ENCODE peak calls at places on chromosomes 16 and 17, in seven cellular contexts. One of them, this sample, is unnamed. For H3K4me1, the result is how much of the 10 kb centered on the place peaks cover.

GRCh38 chr16:7351572-7351971 is 18.9 kb downstream of the RBFOX1 start:
- DNase-seq in ovary: no peak
- DNase-seq in HCT116: no peak
- DNase-seq in A673: no peak
- DNase-seq in psoas muscle: no peak
- DNase-seq in gastrocnemius medialis: peak
- DNase-seq in neural progenitor cell: no peak
- DNase-seq in this sample: no peak

GRCh38 chr17:70173646-70174045 is 4.3 kb downstream of the KCNJ2 start:
- DNase-seq in A673: no peak
- DNase-seq in HCT116: no peak
- DNase-seq in gastrocnemius medialis: no peak
- DNase-seq in ovary: no peak
- DNase-seq in neural progenitor cell: no peak
- DNase-seq in psoas muscle: no peak
- DNase-seq in this sample: no peak

GRCh38 chr17:5816491-5816890 is 232.2 kb upstream of the NLRP1 start:
- DNase-seq in ovary: no peak
- DNase-seq in neural progenitor cell: no peak
- DNase-seq in gastrocnemius medialis: no peak
- DNase-seq in HCT116: no peak
- DNase-seq in psoas muscle: no peak
- DNase-seq in A673: no peak
- DNase-seq in this sample: no peak

GRCh38 chr16:56673916-56674315 is 4.3 kb downstream of the MT1H start:
- DNase-seq in neural progenitor cell: peak
- DNase-seq in gastrocnemius medialis: peak
- DNase-seq in HCT116: no peak
- DNase-seq in ovary: no peak
- DNase-seq in psoas muscle: peak
- DNase-seq in A673: no peak
- DNase-seq in this sample: no peak

GRCh38 chr16:815861-816260 is 15.3 kb upstream of the GNG13 start:
- DNase-seq in ovary: no peak
- DNase-seq in gastrocnemius medialis: no peak
- DNase-seq in A673: no peak
- DNase-seq in HCT116: no peak
- DNase-seq in neural progenitor cell: no peak
- DNase-seq in psoas muscle: no peak
- DNase-seq in this sample: no peak

GRCh38 chr16:68921654-68922053 is 78.3 kb downstream of the TANGO6 start:
- DNase-seq in psoas muscle: no peak
- DNase-seq in HCT116: peak
- DNase-seq in neural progenitor cell: no peak
- DNase-seq in ovary: no peak
- DNase-seq in A673: no peak
- DNase-seq in gastrocnemius medialis: no peak
- DNase-seq in this sample: no peak

GRCh38 chr17:39400547-39401411 is 647 bp downstream of the FBXL20 start:
- DNase-seq in ovary: no peak
- DNase-seq in neural progenitor cell: no peak
- DNase-seq in HCT116: no peak
- DNase-seq in gastrocnemius medialis: peak
- DNase-seq in A673: no peak
- DNase-seq in psoas muscle: peak
- DNase-seq in this sample: no peak

GRCh38 chr17:27762527-27763305 is 37.6 kb downstream of the NOS2 start:
- DNase-seq in psoas muscle: no peak
- DNase-seq in HCT116: no peak
- DNase-seq in ovary: no peak
- DNase-seq in A673: peak
- DNase-seq in gastrocnemius medialis: no peak
- DNase-seq in neural progenitor cell: peak
- DNase-seq in this sample: no peak

GRCh38 chr16:54266363-54266955 is 20.1 kb downstream of the IRX3 start:
- DNase-seq in gastrocnemius medialis: no peak
- DNase-seq in A673: no peak
- DNase-seq in psoas muscle: no peak
- DNase-seq in neural progenitor cell: no peak
- DNase-seq in HCT116: no peak
- DNase-seq in ovary: no peak
- DNase-seq in this sample: no peak

GRCh38 chr17:48036693-48037035 is 933 bp downstream of the COPZ2 start:
- DNase-seq in psoas muscle: no peak
- DNase-seq in ovary: no peak
- DNase-seq in HCT116: no peak
- DNase-seq in A673: no peak
- DNase-seq in gastrocnemius medialis: no peak
- DNase-seq in neural progenitor cell: no peak
- DNase-seq in this sample: no peak

GRCh38 chr16:67393111-67393789 is at the start of gene TPPP3:
- DNase-seq in HCT116: no peak
- DNase-seq in gastrocnemius medialis: peak
- DNase-seq in ovary: peak
- DNase-seq in psoas muscle: peak
- DNase-seq in A673: peak
- DNase-seq in neural progenitor cell: peak
- DNase-seq in this sample: no peak

GRCh38 chr16:2296662-2297505 is 29.0 kb upstream of the RNPS1 start:
- DNase-seq in A673: peak
- DNase-seq in psoas muscle: no peak
- DNase-seq in ovary: peak
- DNase-seq in neural progenitor cell: peak
- DNase-seq in gastrocnemius medialis: peak
- DNase-seq in HCT116: peak
- DNase-seq in this sample: peak

GRCh38 chr16:54940279-54940604 is 9.6 kb downstream of the IRX5 start:
- DNase-seq in psoas muscle: no peak
- DNase-seq in gastrocnemius medialis: no peak
- DNase-seq in A673: no peak
- DNase-seq in ovary: no peak
- DNase-seq in neural progenitor cell: no peak
- DNase-seq in HCT116: no peak
- DNase-seq in this sample: no peak

GRCh38 chr17:16187642-16188041 is 27.7 kb downstream of the NCOR1 start:
- DNase-seq in A673: no peak
- DNase-seq in neural progenitor cell: no peak
- DNase-seq in psoas muscle: no peak
- DNase-seq in ovary: no peak
- DNase-seq in gastrocnemius medialis: no peak
- DNase-seq in HCT116: no peak
- DNase-seq in this sample: no peak

GRCh38 chr16:24610421-24610765 is 71.0 kb downstream of the RBBP6 start:
- DNase-seq in HCT116: no peak
- DNase-seq in psoas muscle: peak
- DNase-seq in neural progenitor cell: peak
- DNase-seq in ovary: peak
- DNase-seq in A673: peak
- DNase-seq in gastrocnemius medialis: no peak
- DNase-seq in this sample: no peak

GRCh38 chr16:71754108-71754507 is 29.6 kb upstream of the PHLPP2 start:
- DNase-seq in gastrocnemius medialis: no peak
- DNase-seq in psoas muscle: no peak
- DNase-seq in neural progenitor cell: no peak
- DNase-seq in ovary: no peak
- DNase-seq in A673: no peak
- DNase-seq in HCT116: no peak
- DNase-seq in this sample: no peak

GRCh38 chr16:24634919-24635318 is 94.5 kb upstream of the TNRC6A start:
- DNase-seq in A673: no peak
- DNase-seq in gastrocnemius medialis: no peak
- DNase-seq in HCT116: no peak
- DNase-seq in psoas muscle: no peak
- DNase-seq in ovary: no peak
- DNase-seq in neural progenitor cell: no peak
- DNase-seq in this sample: no peak

GRCh38 chr16:20181386-20181785 is 107.7 kb upstream of the GPR139 start:
- DNase-seq in gastrocnemius medialis: no peak
- DNase-seq in A673: no peak
- DNase-seq in neural progenitor cell: no peak
- DNase-seq in ovary: no peak
- DNase-seq in psoas muscle: no peak
- DNase-seq in HCT116: no peak
- DNase-seq in this sample: no peak

GRCh38 chr17:7992924-7993323 is 9.5 kb upstream of the GUCY2D start:
- DNase-seq in HCT116: no peak
- DNase-seq in neural progenitor cell: no peak
- DNase-seq in ovary: no peak
- DNase-seq in gastrocnemius medialis: no peak
- DNase-seq in A673: no peak
- DNase-seq in psoas muscle: no peak
- DNase-seq in this sample: no peak

GRCh38 chr16:25138130-25138529 is 26.6 kb downstream of the LCMT1 start:
- DNase-seq in gastrocnemius medialis: no peak
- DNase-seq in psoas muscle: no peak
- DNase-seq in A673: no peak
- DNase-seq in ovary: no peak
- DNase-seq in neural progenitor cell: no peak
- DNase-seq in HCT116: no peak
- DNase-seq in this sample: no peak

GRCh38 chr17:21470861-21471260 is 94.7 kb downstream of the KCNJ12 start:
- DNase-seq in neural progenitor cell: no peak
- DNase-seq in A673: no peak
- DNase-seq in HCT116: no peak
- DNase-seq in gastrocnemius medialis: no peak
- DNase-seq in psoas muscle: no peak
- DNase-seq in ovary: no peak
- DNase-seq in this sample: no peak

GRCh38 chr17:63700528-63701441 is 860 bp upstream of the LIMD2 start:
- DNase-seq in gastrocnemius medialis: no peak
- DNase-seq in A673: peak
- DNase-seq in HCT116: no peak
- DNase-seq in psoas muscle: peak
- DNase-seq in neural progenitor cell: peak
- DNase-seq in ovary: no peak
- DNase-seq in this sample: no peak

GRCh38 chr17:81840826-81841778 is 6.3 kb upstream of the PPP1R27 start:
- DNase-seq in psoas muscle: peak
- DNase-seq in A673: no peak
- DNase-seq in HCT116: no peak
- DNase-seq in neural progenitor cell: peak
- DNase-seq in ovary: no peak
- DNase-seq in gastrocnemius medialis: peak
- DNase-seq in this sample: no peak

GRCh38 chr16:87965417-87965816 is 14.2 kb downstream of the BANP start:
- DNase-seq in psoas muscle: no peak
- DNase-seq in neural progenitor cell: no peak
- DNase-seq in ovary: no peak
- DNase-seq in HCT116: no peak
- DNase-seq in A673: no peak
- DNase-seq in gastrocnemius medialis: no peak
- DNase-seq in this sample: no peak

GRCh38 chr16:87965973-87966667 is 14.9 kb downstream of the BANP start:
- DNase-seq in psoas muscle: no peak
- DNase-seq in neural progenitor cell: no peak
- DNase-seq in gastrocnemius medialis: no peak
- DNase-seq in ovary: no peak
- DNase-seq in A673: no peak
- DNase-seq in HCT116: no peak
- DNase-seq in this sample: no peak

GRCh38 chr16:87963400-87963799 is 12.2 kb downstream of the BANP start:
- DNase-seq in HCT116: no peak
- DNase-seq in ovary: no peak
- DNase-seq in psoas muscle: no peak
- DNase-seq in A673: peak
- DNase-seq in gastrocnemius medialis: no peak
- DNase-seq in neural progenitor cell: no peak
- DNase-seq in this sample: no peak

GRCh38 chr16:87966685-87967185 is 15.5 kb downstream of the BANP start:
- DNase-seq in psoas muscle: no peak
- DNase-seq in HCT116: no peak
- DNase-seq in gastrocnemius medialis: no peak
- DNase-seq in neural progenitor cell: no peak
- DNase-seq in ovary: peak
- DNase-seq in A673: no peak
- DNase-seq in this sample: no peak

GRCh38 chr16:87964049-87964448 is 12.8 kb downstream of the BANP start:
- DNase-seq in A673: no peak
- DNase-seq in ovary: no peak
- DNase-seq in neural progenitor cell: no peak
- DNase-seq in psoas muscle: no peak
- DNase-seq in gastrocnemius medialis: no peak
- DNase-seq in HCT116: no peak
- DNase-seq in this sample: no peak
- H3K27ac ChIP-seq in A673: no peak
- H3K27ac ChIP-seq in ovary: no peak
- H3K27ac ChIP-seq in neural progenitor cell: no peak
- H3K27ac ChIP-seq in psoas muscle: peak
- H3K27ac ChIP-seq in gastrocnemius medialis: peak
- H3K27ac ChIP-seq in HCT116: no peak
- H3K27ac ChIP-seq in this sample: no peak

DNA sequence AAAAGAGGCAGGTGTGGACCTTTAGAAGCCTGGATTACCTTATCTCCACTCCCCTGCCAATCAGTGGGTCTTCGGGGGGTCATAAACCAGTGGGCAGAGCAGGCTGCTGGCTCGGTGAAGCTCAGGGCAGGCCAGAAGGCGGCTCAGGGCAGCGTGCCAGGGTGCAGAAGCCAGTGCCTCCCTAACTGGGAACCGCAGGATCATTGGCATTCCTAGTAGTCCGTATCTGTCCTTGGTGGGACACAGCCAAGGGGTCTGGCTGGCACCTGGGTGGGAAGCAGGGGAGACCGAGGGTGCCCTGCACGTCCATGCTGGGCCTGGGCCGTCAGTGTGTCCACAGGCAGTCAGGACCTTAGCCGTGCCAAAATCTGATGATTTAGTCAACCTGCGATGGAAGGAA is 76.8 kb downstream of the SEC14L1 start:
- DNase-seq in A673: no peak
- DNase-seq in ovary: no peak
- DNase-seq in psoas muscle: no peak
- DNase-seq in neural progenitor cell: no peak
- DNase-seq in HCT116: no peak
- DNase-seq in gastrocnemius medialis: no peak
- DNase-seq in this sample: no peak
- H3K4me1 ChIP-seq in A673: under half
- H3K4me1 ChIP-seq in ovary: under half
- H3K4me1 ChIP-seq in psoas muscle: under half
- H3K4me1 ChIP-seq in neural progenitor cell: under half
- H3K4me1 ChIP-seq in HCT116: under half
- H3K4me1 ChIP-seq in gastrocnemius medialis: under half
- H3K4me1 ChIP-seq in this sample: under half

GRCh38 chr17:59362811-59363205 is 31.4 kb downstream of the YPEL2 start:
- DNase-seq in HCT116: no peak
- DNase-seq in neural progenitor cell: no peak
- DNase-seq in psoas muscle: no peak
- DNase-seq in gastrocnemius medialis: no peak
- DNase-seq in A673: no peak
- DNase-seq in ovary: no peak
- DNase-seq in this sample: no peak
- H3K27ac ChIP-seq in HCT116: no peak
- H3K27ac ChIP-seq in neural progenitor cell: no peak
- H3K27ac ChIP-seq in psoas muscle: peak
- H3K27ac ChIP-seq in gastrocnemius medialis: peak
- H3K27ac ChIP-seq in A673: no peak
- H3K27ac ChIP-seq in ovary: no peak
- H3K27ac ChIP-seq in this sample: no peak

DNA sequence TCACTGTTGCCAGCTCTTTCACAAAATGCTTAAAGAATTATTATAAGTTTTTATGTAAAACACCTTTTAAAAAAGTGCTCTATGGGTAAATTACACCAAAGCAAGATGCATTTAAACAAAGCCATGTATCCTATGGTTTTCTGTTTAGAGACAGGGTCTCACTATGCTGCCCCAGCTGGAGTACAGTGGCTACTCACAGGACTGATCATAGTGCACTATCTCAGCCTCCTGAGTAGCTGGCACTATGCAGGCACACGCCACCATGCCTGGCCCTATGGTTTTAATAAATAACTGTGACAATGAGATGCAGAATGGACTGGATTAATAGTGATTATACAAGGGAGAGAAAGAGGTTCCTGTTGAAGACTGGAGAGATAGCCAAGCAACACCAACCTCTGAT is 40.2 kb downstream of the SPOP start:
- DNase-seq in psoas muscle: no peak
- DNase-seq in A673: no peak
- DNase-seq in ovary: no peak
- DNase-seq in gastrocnemius medialis: no peak
- DNase-seq in HCT116: no peak
- DNase-seq in neural progenitor cell: no peak
- DNase-seq in this sample: no peak
- H3K4me1 ChIP-seq in psoas muscle: half or more
- H3K4me1 ChIP-seq in A673: under half
- H3K4me1 ChIP-seq in ovary: under half
- H3K4me1 ChIP-seq in gastrocnemius medialis: half or more
- H3K4me1 ChIP-seq in HCT116: under half
- H3K4me1 ChIP-seq in neural progenitor cell: under half
- H3K4me1 ChIP-seq in this sample: under half

This sample was measured in iPS DF 6.9.